ENCODE peak calls at places on chromosome 18, in ten cellular contexts. I is CD4-positive, alpha-beta memory T cell; G is dermis blood vessel endothelial cell; Y is RPMI7951; J is activated naive CD4-positive, alpha-beta T cell; C is fibroblast of mammary gland; A is AG20443; D is neural crest cell; H is LoVo; Z is AG04449. M is an unnamed sample.

GRCh38 chr18:45275367-45276113 is 339.7 kb upstream of the SLC14A2 start:
- DNase-seq in C (peak; percentile 65), D (no peak), G (peak; percentile 27), Z (no peak), A (no peak), Y (peak; percentile 28), J (no peak), H (no peak), I (peak; percentile 11), M (no peak)

GRCh38 chr18:13513481-13513880 is 212.9 kb downstream of the FAM210A start:
- DNase-seq in Z (no peak), C (no peak), A (no peak), D (no peak), H (no peak), Y (no peak), J (no peak), G (no peak), I (no peak), M (no peak)

GRCh38 chr18:10065296-10065695 is 151.5 kb downstream of the VAPA start:
- DNase-seq in Z (no peak), G (no peak), J (no peak), H (no peak), D (no peak), Y (no peak), C (no peak), I (no peak), A (no peak), M (no peak)

GRCh38 chr18:2442726-2443275 is 128.5 kb downstream of the METTL4 start:
- DNase-seq in D (no peak), Y (no peak), H (no peak), J (no peak), G (no peak), C (no peak), I (no peak), A (peak; percentile 14), Z (no peak), M (no peak)

GRCh38 chr18:46278481-46279465 is 174.6 kb downstream of the HAUS1 start:
- DNase-seq in I (no peak), G (peak; percentile 56), Y (peak; percentile 75), D (no peak), A (peak; percentile 64), J (no peak), Z (no peak), C (peak; percentile 72), H (no peak), M (no peak)

GRCh38 chr18:75256376-75256775 is 45.8 kb downstream of the TSHZ1 start:
- DNase-seq in C (peak; percentile 15), Z (no peak), J (no peak), H (no peak), Y (no peak), G (no peak), I (no peak), A (no peak), D (no peak), M (no peak)

GRCh38 chr18:39460136-39460535 is 1894.5 kb upstream of the CELF4 start:
- DNase-seq in I (no peak), H (no peak), J (no peak), Y (no peak), Z (no peak), C (no peak), G (no peak), A (no peak), D (no peak), M (no peak)

GRCh38 chr18:79911009-79911870 is 40.2 kb downstream of the SLC66A2 start:
- DNase-seq in H (no peak), C (no peak), J (no peak), A (no peak), Y (no peak), D (no peak), I (no peak), G (no peak), Z (no peak), M (no peak)

GRCh38 chr18:34280653-34281052 is 55.9 kb upstream of the NOL4 start:
- DNase-seq in I (no peak), Y (no peak), D (no peak), G (no peak), A (no peak), H (no peak), J (no peak), Z (no peak), C (no peak), M (no peak)